ENCODE peak calls at places on chromosome 2, in nine cellular contexts. P, Z, V, Y, D, L, N, B and G are unnamed samples.

GRCh38 chr2:239178954-239179353 is 221.9 kb downstream of the HDAC4 start:
- DNase-seq in D (no peak), Y (no peak), N (no peak), B (no peak), Z (no peak), V (no peak), P (no peak), L (peak; percentile 28), G (no peak)

GRCh38 chr2:47520302-47520630 is 117.3 kb downstream of the MSH2 start:
- DNase-seq in B (no peak), L (no peak), D (no peak), Y (no peak), P (no peak), V (no peak), N (no peak), Z (no peak), G (no peak)

GRCh38 chr2:85997016-85997970 is 108.4 kb downstream of the POLR1A start:
- DNase-seq in P (peak; percentile 70), Y (peak; percentile 63), N (no peak), B (no peak), Z (no peak), V (no peak), L (no peak), D (no peak), G (peak; percentile 79)

GRCh38 chr2:184734338-184734737 is 136.0 kb downstream of the ZNF804A start:
- DNase-seq in D (no peak), Z (no peak), P (peak; percentile 31), B (no peak), Y (no peak), V (no peak), N (no peak), L (no peak), G (peak; percentile 65)

GRCh38 chr2:26086155-26086634 is 52.3 kb downstream of the RAB10 start:
- DNase-seq in B (no peak), L (no peak), Y (peak; percentile 95), N (peak; percentile 76), D (no peak), P (peak; percentile 67), V (no peak), Z (peak; percentile 97), G (no peak)

GRCh38 chr2:38274286-38275276 is 102.5 kb downstream of the ATL2 start:
- DNase-seq in D (peak; percentile 73), Z (peak; percentile 83), P (peak; percentile 81), V (peak; percentile 71), L (no peak), Y (peak; percentile 74), B (no peak), N (peak; percentile 85), G (peak; percentile 89)

GRCh38 chr2:22011048-22011447 is 887.3 kb downstream of the TDRD15 start:
- DNase-seq in L (no peak), Y (no peak), Z (no peak), D (no peak), N (no peak), V (no peak), P (no peak), B (no peak), G (no peak)

GRCh38 chr2:195659114-195659513 is 2.1 kb downstream of the SLC39A10 start:
- DNase-seq in L (no peak), N (no peak), V (no peak), P (peak; percentile 25), Z (no peak), Y (peak; percentile 36), B (no peak), D (no peak), G (peak; percentile 22)

DNA sequence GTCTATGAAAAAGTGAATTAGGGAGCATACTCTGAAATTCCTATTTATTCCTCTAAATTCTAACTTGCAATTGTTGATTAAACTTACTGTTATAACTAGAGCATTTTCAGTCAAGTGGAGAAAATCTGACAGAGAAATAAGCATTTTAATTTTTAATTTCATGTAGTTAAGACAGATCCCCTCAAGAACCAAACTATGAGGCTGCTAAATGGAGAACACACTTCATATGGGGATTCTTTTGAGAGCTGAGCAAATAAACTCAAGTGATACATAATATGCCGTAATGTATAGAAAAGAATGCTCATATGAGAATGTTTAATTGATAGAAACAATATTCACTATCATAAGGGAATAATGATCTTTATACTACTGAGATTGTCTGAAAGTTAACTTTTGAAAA is 340.8 kb downstream of the ERBB4 start:
- DNase-seq in Z (no peak), B (no peak), P (no peak), Y (no peak), V (no peak), D (no peak), L (no peak), N (no peak), G (no peak)
- H3K9me3 ChIP-seq in Z (no peaks in the 10 kb centered on the region), B (no peaks in the 10 kb centered on the region), P (no peaks in the 10 kb centered on the region), Y (no peaks in the 10 kb centered on the region), V (no peaks in the 10 kb centered on the region), D (no peaks in the 10 kb centered on the region), L (no peaks in the 10 kb centered on the region), N (no peaks in the 10 kb centered on the region), G (no peaks in the 10 kb centered on the region)

GRCh38 chr2:134262666-134263065 is 8.8 kb downstream of the MGAT5 start:
- DNase-seq in Y (no peak), Z (no peak), B (no peak), P (no peak), V (no peak), D (no peak), N (no peak), L (no peak), G (no peak)

GRCh38 chr2:134258684-134259408 is 5.0 kb downstream of the MGAT5 start:
- DNase-seq in D (no peak), N (no peak), P (no peak), Y (no peak), B (no peak), Z (no peak), V (no peak), L (no peak), G (no peak)

GRCh38 chr2:134261398-134262131 is 7.7 kb downstream of the MGAT5 start:
- DNase-seq in D (peak; percentile 25), P (peak; percentile 17), Y (no peak), V (peak; percentile 28), Z (no peak), L (peak; percentile 49), B (no peak), N (peak; percentile 76), G (peak; percentile 60)

GRCh38 chr2:134259571-134259970 is 5.7 kb downstream of the MGAT5 start:
- DNase-seq in L (no peak), N (no peak), Z (no peak), V (no peak), Y (no peak), D (no peak), B (no peak), P (no peak), G (no peak)

DNA sequence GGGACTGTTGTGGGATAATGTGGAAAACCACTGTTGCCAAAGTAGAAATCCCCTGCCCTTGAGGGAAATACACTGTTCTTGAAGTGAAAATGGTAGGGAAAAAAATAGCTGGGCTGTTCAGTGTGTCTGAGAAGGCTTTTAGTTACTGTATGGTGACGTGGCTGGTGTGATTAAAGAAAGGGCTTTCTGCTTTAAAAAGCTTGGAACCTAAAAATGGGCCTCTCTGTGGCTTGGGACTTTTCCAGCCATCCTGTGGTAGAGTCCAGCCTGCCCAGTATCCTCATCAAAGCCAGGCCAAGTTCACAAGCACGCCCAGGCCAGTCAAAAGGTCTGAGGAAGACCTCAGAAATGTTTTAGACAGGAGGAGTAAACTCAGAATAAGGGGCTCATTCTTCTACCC is 6.9 kb downstream of the MGAT5 start:
- DNase-seq in Y (peak; percentile 92), L (no peak), V (no peak), D (no peak), B (no peak), Z (no peak), P (peak; percentile 88), N (peak; percentile 90), G (peak; percentile 92)
- H3K9ac ChIP-seq in Y (no peak overlapping the region), L (no peak overlapping the region), V (no peak overlapping the region), D (no peak overlapping the region), B (no peak overlapping the region), Z (no peak overlapping the region), P (peak overlapping the region; percentile 61), N (peak overlapping the region; percentile 81), G (peak overlapping the region; percentile 28)

GRCh38 chr2:16402891-16403290 is 262.7 kb downstream of the CYRIA start:
- DNase-seq in Z (no peak), N (no peak), P (no peak), V (no peak), B (no peak), D (no peak), Y (no peak), L (no peak), G (no peak)

GRCh38 chr2:16397681-16398475 is 267.8 kb downstream of the CYRIA start:
- DNase-seq in N (no peak), L (no peak), B (no peak), V (no peak), P (no peak), Y (no peak), Z (no peak), D (no peak), G (no peak)

GRCh38 chr2:16401761-16402300 is 263.8 kb downstream of the CYRIA start:
- DNase-seq in P (no peak), B (no peak), L (no peak), Y (no peak), Z (no peak), N (no peak), D (no peak), V (no peak), G (no peak)

GRCh38 chr2:16398487-16399043 is 267.1 kb downstream of the CYRIA start:
- DNase-seq in L (no peak), Z (no peak), V (no peak), B (no peak), P (no peak), N (no peak), D (no peak), Y (no peak), G (no peak)

DNA sequence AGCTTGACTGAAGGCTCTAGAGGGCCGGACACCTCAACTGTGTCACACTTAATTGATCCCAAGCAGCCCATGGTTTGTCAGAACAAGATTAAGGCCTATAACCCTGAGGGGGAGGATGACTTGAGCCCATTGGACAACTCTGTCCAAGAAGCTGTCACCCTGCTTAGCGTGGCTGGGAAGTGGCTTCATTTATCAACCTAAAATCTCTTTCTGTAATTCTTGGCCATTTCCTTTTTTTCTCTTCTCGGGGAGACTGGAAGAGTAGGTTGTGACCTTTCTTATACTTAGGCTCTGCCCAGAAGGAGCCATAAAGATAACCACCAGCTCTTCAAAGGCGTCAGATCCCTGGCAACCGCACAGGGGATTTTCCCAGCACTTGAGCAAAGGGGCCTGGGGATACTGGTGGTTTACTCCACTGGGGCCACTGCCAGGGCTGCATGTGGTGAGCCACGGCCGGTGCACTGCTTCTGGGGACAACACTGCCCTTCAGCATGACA is 265.5 kb downstream of the CYRIA start:
- DNase-seq in Y (no peak), L (no peak), N (no peak), D (no peak), B (peak; percentile 37), P (no peak), Z (no peak), V (no peak), G (no peak)
- H3K9me3 ChIP-seq in Y (no peaks in the 10 kb centered on the region), L (no peaks in the 10 kb centered on the region), N (no peaks in the 10 kb centered on the region), D (no peaks in the 10 kb centered on the region), B (no peaks in the 10 kb centered on the region), P (no peaks in the 10 kb centered on the region), Z (no peaks in the 10 kb centered on the region), V (no peaks in the 10 kb centered on the region), G (no peaks in the 10 kb centered on the region)

DNA sequence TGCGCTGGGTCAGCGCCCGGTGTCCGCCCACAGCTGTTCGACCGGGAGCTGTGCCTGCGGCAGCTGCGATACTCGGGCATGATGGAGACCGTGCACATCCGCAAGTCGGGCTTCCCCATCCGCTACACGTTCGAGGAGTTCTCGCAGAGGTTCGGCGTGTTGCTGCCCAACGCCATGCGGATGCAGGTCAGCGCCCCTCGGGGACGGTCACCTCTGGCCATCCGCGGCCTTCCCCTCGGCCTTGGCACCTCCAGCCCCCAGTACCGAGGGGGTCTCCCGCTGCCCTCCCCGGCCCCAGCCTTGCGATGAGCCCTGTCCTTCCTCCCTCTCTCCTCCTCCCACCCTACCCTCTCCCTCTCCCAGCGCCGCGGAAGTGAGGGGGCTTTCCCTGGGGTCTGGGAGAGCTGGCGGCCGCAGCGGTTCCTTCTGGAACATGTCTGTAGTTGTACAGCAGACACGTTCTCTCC is 53.2 kb upstream of the GPR17 start:
- DNase-seq in B (no peak), Z (no peak), P (no peak), N (no peak), Y (no peak), V (no peak), L (peak; percentile 41), D (no peak), G (no peak)
- H3K9ac ChIP-seq in B (no peak overlapping the region), Z (no peak overlapping the region), P (no peak overlapping the region), N (no peak overlapping the region), Y (no peak overlapping the region), V (no peak overlapping the region), L (no peak overlapping the region), D (no peak overlapping the region), G (no peak overlapping the region)